ENCODE peak calls at places on chromosomes 7 and 10, in eight cellular contexts. G, F, A, U, H, C, I and M are unnamed samples.

GRCh38 chr10:115321360-115321759 is 228.2 kb downstream of the ATRNL1 start:
- DNase-seq in G (no peak), F (no peak), A (no peak), U (no peak), H (no peak), C (no peak), I (no peak), M (no peak)

GRCh38 chr10:123257904-123258303 is 103.7 kb downstream of the BUB3 start:
- DNase-seq in G (no peak), F (no peak), A (no peak), U (no peak), H (no peak), C (no peak), I (no peak), M (no peak)

GRCh38 chr7:80520199-80520598 is 8.3 kb upstream of the GNAT3 start:
- DNase-seq in G (no peak), F (no peak), A (no peak), U (peak; percentile 81), H (no peak), C (no peak), I (no peak), M (no peak)

GRCh38 chr10:70078937-70079336 is 26.3 kb downstream of the MACROH2A2 start:
- DNase-seq in G (no peak), F (no peak), A (no peak), U (no peak), H (no peak), C (no peak), I (no peak), M (no peak)

GRCh38 chr10:4671451-4672145 is 154.4 kb upstream of the AKR1E2 start:
- DNase-seq in G (no peak), F (no peak), A (no peak), U (no peak), H (peak; percentile 50), C (no peak), I (no peak), M (no peak)

GRCh38 chr7:109121599-109122300 is 552.1 kb downstream of the DNAJB9 start:
- DNase-seq in G (no peak), F (no peak), A (no peak), U (no peak), H (no peak), C (no peak), I (no peak), M (no peak)

GRCh38 chr7:43481905-43482678 is 100.8 kb upstream of the STK17A start:
- DNase-seq in G (no peak), F (no peak), A (no peak), U (peak; percentile 61), H (peak; percentile 29), C (no peak), I (no peak), M (no peak)

GRCh38 chr7:23654508-23654907 is 25.5 kb upstream of the FAM221A start:
- DNase-seq in G (no peak), F (no peak), A (no peak), U (no peak), H (peak; percentile 43), C (peak; percentile 58), I (no peak), M (no peak)

GRCh38 chr7:155258233-155258575 is 39.5 kb upstream of the INSIG1 start:
- DNase-seq in G (no peak), F (no peak), A (no peak), U (peak; percentile 71), H (peak; percentile 94), C (no peak), I (peak; percentile 37), M (no peak)

GRCh38 chr10:121078672-121079102 is 227.5 kb downstream of the WDR11 start:
- DNase-seq in G (no peak), F (peak; percentile 22), A (no peak), U (no peak), H (no peak), C (no peak), I (no peak), M (no peak)

GRCh38 chr7:35331730-35332678 is 78.1 kb upstream of the TBX20 start:
- DNase-seq in G (no peak), F (no peak), A (no peak), U (no peak), H (no peak), C (no peak), I (no peak), M (no peak)

GRCh38 chr10:42781893-42782445 is 626 bp upstream of the BMS1 start:
- DNase-seq in G (no peak), F (no peak), A (peak; percentile 81), U (no peak), H (peak; percentile 20), C (peak; percentile 6), I (no peak), M (no peak)

GRCh38 chr7:149239345-149240143 is at the start of gene ZNF212:
- DNase-seq in G (peak; percentile 96), F (peak; percentile 87), A (peak; percentile 98), U (peak; percentile 89), H (peak; percentile 82), C (peak; percentile 98), I (peak; percentile 58), M (peak; percentile 93)

GRCh38 chr7:24435002-24435401 is 138.2 kb upstream of the PALS2 start:
- DNase-seq in G (no peak), F (no peak), A (no peak), U (no peak), H (no peak), C (peak; percentile 9), I (no peak), M (no peak)

GRCh38 chr10:17236468-17236886 is 8.4 kb downstream of the VIM start:
- DNase-seq in G (no peak), F (no peak), A (no peak), U (no peak), H (peak; percentile 16), C (no peak), I (no peak), M (no peak)

GRCh38 chr10:116126239-116126638 is 146.8 kb downstream of the GFRA1 start:
- DNase-seq in G (no peak), F (no peak), A (no peak), U (no peak), H (no peak), C (no peak), I (no peak), M (no peak)

GRCh38 chr7:38160003-38160571 is 18.0 kb upstream of the STARD3NL start:
- DNase-seq in G (no peak), F (no peak), A (no peak), U (no peak), H (no peak), C (no peak), I (no peak), M (no peak)

GRCh38 chr7:143477501-143478150 is at the start of gene TAS2R41:
- DNase-seq in G (no peak), F (no peak), A (no peak), U (no peak), H (no peak), C (no peak), I (no peak), M (no peak)

GRCh38 chr10:650691-651615 is 38.5 kb downstream of the DIP2C start:
- DNase-seq in G (no peak), F (no peak), A (no peak), U (no peak), H (no peak), C (no peak), I (peak; percentile 27), M (no peak)
- H3K4me3 ChIP-seq in G (peak overlapping the region; percentile 49), F (peak overlapping the region; percentile 29), A (no peak overlapping the region), U (no peak overlapping the region), H (no peak overlapping the region), C (no peak overlapping the region), I (peak overlapping the region; percentile 43), M (no peak overlapping the region)

GRCh38 chr10:34092891-34093290 is 722.2 kb downstream of the PARD3 start:
- DNase-seq in G (no peak), F (no peak), A (no peak), U (no peak), H (peak; percentile 57), C (no peak), I (no peak), M (no peak)

GRCh38 chr10:34087095-34087418 is 728.0 kb downstream of the PARD3 start:
- DNase-seq in G (no peak), F (no peak), A (no peak), U (no peak), H (no peak), C (no peak), I (no peak), M (no peak)

GRCh38 chr10:34089294-34089693 is 725.8 kb downstream of the PARD3 start:
- DNase-seq in G (no peak), F (no peak), A (no peak), U (no peak), H (no peak), C (no peak), I (no peak), M (no peak)

GRCh38 chr10:34091796-34092195 is 723.3 kb downstream of the PARD3 start:
- DNase-seq in G (no peak), F (no peak), A (no peak), U (no peak), H (no peak), C (no peak), I (no peak), M (no peak)

GRCh38 chr10:34088208-34088794 is 726.8 kb downstream of the PARD3 start:
- DNase-seq in G (no peak), F (no peak), A (no peak), U (no peak), H (no peak), C (no peak), I (no peak), M (no peak)
- H3K4me3 ChIP-seq in G (no peak overlapping the region), F (no peak overlapping the region), A (no peak overlapping the region), U (no peak overlapping the region), H (no peak overlapping the region), C (no peak overlapping the region), I (no peak overlapping the region), M (no peak overlapping the region)

DNA sequence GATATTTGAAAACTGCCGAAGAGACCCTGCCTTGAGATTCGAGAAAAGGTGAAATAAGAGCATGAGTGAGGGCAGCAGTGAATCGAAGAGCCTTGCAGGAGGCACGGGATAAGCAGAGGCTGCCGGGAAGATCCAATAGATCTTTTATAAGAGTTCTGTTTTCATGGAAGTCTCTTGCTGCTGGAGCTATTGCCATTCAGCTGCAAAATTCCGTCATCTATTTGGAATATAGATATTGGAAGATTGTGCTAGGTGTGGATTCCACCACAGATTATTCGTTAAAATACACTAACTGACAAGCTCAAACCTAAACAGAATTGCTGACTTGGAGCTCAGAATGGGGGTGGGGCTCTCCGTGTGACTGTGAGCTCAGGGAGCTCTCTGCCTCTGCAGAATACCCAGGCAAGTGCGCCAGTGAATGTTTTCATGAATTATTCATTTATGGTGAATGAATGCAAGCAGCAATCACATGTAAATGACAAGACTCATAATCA is 249.6 kb downstream of the TRIL start:
- DNase-seq in G (no peak), F (no peak), A (no peak), U (no peak), H (peak; percentile 49), C (no peak), I (no peak), M (peak; percentile 81)
- H3K4me3 ChIP-seq in G (no peak overlapping the region), F (no peak overlapping the region), A (no peak overlapping the region), U (no peak overlapping the region), H (peak overlapping the region; percentile 40), C (no peak overlapping the region), I (no peak overlapping the region), M (peak overlapping the region; percentile 42)

DNA sequence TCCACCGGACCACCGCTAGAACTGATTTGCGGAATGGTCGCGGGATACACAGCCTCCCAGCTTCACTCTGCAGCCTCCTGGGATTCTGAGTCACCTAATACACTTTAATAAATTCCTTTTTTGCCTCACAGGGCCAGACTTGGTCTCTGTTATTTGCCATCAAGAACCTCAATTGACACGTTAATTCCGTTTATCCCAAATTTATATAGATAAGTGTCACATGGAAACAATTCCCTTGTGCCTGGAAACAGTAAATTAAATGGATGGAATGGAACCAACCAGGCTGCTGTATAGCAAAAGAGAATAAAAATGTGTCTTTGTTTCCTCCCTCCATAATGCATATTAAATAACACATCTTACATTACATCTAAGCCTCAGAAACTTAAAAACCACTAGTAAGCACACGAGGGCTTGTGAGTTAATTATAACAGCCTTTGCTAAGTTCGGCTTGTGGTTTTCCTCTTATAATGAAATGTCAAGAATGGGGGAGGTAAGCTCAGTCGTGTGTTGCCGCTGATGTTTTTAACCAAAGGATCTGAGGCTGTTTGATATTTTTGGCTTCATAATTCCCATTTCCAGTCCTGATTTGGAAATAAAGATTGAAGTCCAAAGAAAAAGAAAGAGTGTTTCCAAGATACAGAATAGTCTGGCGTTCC is 52.1 kb downstream of the ADRB1 start:
- DNase-seq in G (no peak), F (no peak), A (no peak), U (no peak), H (no peak), C (peak; percentile 78), I (no peak), M (no peak)
- H3K4me3 ChIP-seq in G (no peak overlapping the region), F (no peak overlapping the region), A (no peak overlapping the region), U (no peak overlapping the region), H (no peak overlapping the region), C (no peak overlapping the region), I (no peak overlapping the region), M (no peak overlapping the region)